ENCODE peak calls at places on chromosomes 5 and 9, in four cellular contexts. M is HL-60, X is Panc1, D is AG04449. R is an unnamed sample.

GRCh38 chr5:176161431-176161830 is 76.8 kb upstream of the SIMC1 start:
- DNase-seq in X (no peak), D (no peak), M (no peak), R (no peak)

GRCh38 chr5:57277085-57277484 is 103.2 kb downstream of the GPBP1 start:
- DNase-seq in X (no peak), D (no peak), M (no peak), R (no peak)

GRCh38 chr9:36426945-36427344 is 26.9 kb upstream of the RNF38 start:
- DNase-seq in X (no peak), D (no peak), M (no peak), R (no peak)

GRCh38 chr9:136593581-136593980 is 47.7 kb upstream of the NOTCH1 start:
- DNase-seq in D (no peak), M (no peak), X (no peak), R (no peak)

GRCh38 chr5:30650311-30650710 is 543.2 kb upstream of the CDH6 start:
- DNase-seq in D (no peak), X (no peak), M (no peak), R (no peak)

GRCh38 chr9:2234371-2234893 is 219.3 kb downstream of the SMARCA2 start:
- DNase-seq in M (no peak), X (no peak), D (no peak), R (no peak)

GRCh38 chr9:2181794-2182193 is 166.6 kb downstream of the SMARCA2 start:
- DNase-seq in X (no peak), M (no peak), D (no peak), R (no peak)

GRCh38 chr5:54883374-54884194 is 101.8 kb downstream of the ESM1 start:
- DNase-seq in D (no peak), X (no peak), M (no peak), R (no peak)

GRCh38 chr5:104096451-104096850 is 533.9 kb upstream of the NUDT12 start:
- DNase-seq in M (no peak), D (no peak), X (no peak), R (no peak)

GRCh38 chr9:72526901-72527800 is 5.7 kb downstream of the TMC1 start:
- DNase-seq in M (peak), D (peak), X (no peak), R (no peak)

GRCh38 chr9:136015656-136016055 is 54.5 kb upstream of the UBAC1 start:
- DNase-seq in D (no peak), X (no peak), M (no peak), R (no peak)

GRCh38 chr9:88852794-88853193 is 138.5 kb upstream of the S1PR3 start:
- DNase-seq in X (no peak), M (no peak), D (peak), R (no peak)

GRCh38 chr5:130135506-130135905 is 231.2 kb downstream of the CHSY3 start:
- DNase-seq in X (no peak), D (no peak), M (no peak), R (no peak)

GRCh38 chr5:78597068-78597857 is 51.3 kb downstream of the LHFPL2 start:
- DNase-seq in X (no peak), D (no peak), M (no peak), R (no peak)

GRCh38 chr5:54517512-54518145 is at the start of gene SNX18:
- DNase-seq in M (peak), D (peak), X (peak), R (peak)

GRCh38 chr5:172624996-172625939 is 15.8 kb upstream of the NEURL1B start:
- DNase-seq in X (no peak), D (no peak), M (no peak), R (no peak)

GRCh38 chr5:142900926-142901325 is 130.7 kb downstream of the ARHGAP26 start:
- DNase-seq in M (no peak), X (no peak), D (peak), R (no peak)

GRCh38 chr5:157280927-157281326 is 15.0 kb downstream of the CYFIP2 start:
- DNase-seq in M (no peak), X (no peak), D (peak), R (no peak)

GRCh38 chr5:35159370-35159742 is 70.9 kb downstream of the PRLR start:
- DNase-seq in D (no peak), X (no peak), M (no peak), R (no peak)

GRCh38 chr9:74373348-74373747 is 123.8 kb upstream of the RORB start:
- DNase-seq in M (no peak), X (no peak), D (no peak), R (no peak)

GRCh38 chr9:132531187-132531586 is 51.2 kb upstream of the BARHL1 start:
- DNase-seq in M (no peak), D (no peak), X (no peak), R (no peak)

GRCh38 chr5:93355691-93356090 is 225.3 kb downstream of the NR2F1-AS1 start:
- DNase-seq in D (no peak), X (no peak), M (no peak), R (no peak)

GRCh38 chr5:56825222-56825824 is 10.0 kb downstream of the MAP3K1 start:
- DNase-seq in D (no peak), X (no peak), M (no peak), R (no peak)

GRCh38 chr5:173869316-173869715 is 18.8 kb upstream of the CPEB4 start:
- DNase-seq in D (no peak), M (no peak), X (no peak), R (no peak)

GRCh38 chr5:131810510-131811249 is 13.9 kb upstream of the FNIP1 start:
- DNase-seq in X (no peak), D (no peak), M (no peak), R (no peak)

GRCh38 chr5:59579101-59579885 is 314.2 kb downstream of the PDE4D start:
- DNase-seq in D (no peak), X (no peak), M (no peak), R (peak)

GRCh38 chr9:68668127-68668526 is 36.9 kb upstream of the PIP5K1B start:
- DNase-seq in M (no peak), X (no peak), D (no peak), R (no peak)

GRCh38 chr9:119216891-119217290 is 152.3 kb downstream of the BRINP1 start:
- DNase-seq in D (no peak), X (no peak), M (no peak), R (no peak)

GRCh38 chr9:89436963-89437625 is 60.8 kb downstream of the SEMA4D start:
- DNase-seq in D (no peak), M (peak), X (no peak), R (peak)

GRCh38 chr9:130996672-130997394 is 12.1 kb upstream of the LAMC3 start:
- DNase-seq in D (no peak), M (no peak), X (no peak), R (no peak)

GRCh38 chr9:130999265-130999623 is 9.7 kb upstream of the LAMC3 start:
- DNase-seq in X (no peak), D (no peak), M (no peak), R (no peak)

GRCh38 chr9:130997925-130998595 is 10.9 kb upstream of the LAMC3 start:
- DNase-seq in M (peak), D (no peak), X (no peak), R (peak)

GRCh38 chr9:130997395-130997684 is 11.6 kb upstream of the LAMC3 start:
- DNase-seq in X (no peak), D (no peak), M (no peak), R (no peak)

DNA sequence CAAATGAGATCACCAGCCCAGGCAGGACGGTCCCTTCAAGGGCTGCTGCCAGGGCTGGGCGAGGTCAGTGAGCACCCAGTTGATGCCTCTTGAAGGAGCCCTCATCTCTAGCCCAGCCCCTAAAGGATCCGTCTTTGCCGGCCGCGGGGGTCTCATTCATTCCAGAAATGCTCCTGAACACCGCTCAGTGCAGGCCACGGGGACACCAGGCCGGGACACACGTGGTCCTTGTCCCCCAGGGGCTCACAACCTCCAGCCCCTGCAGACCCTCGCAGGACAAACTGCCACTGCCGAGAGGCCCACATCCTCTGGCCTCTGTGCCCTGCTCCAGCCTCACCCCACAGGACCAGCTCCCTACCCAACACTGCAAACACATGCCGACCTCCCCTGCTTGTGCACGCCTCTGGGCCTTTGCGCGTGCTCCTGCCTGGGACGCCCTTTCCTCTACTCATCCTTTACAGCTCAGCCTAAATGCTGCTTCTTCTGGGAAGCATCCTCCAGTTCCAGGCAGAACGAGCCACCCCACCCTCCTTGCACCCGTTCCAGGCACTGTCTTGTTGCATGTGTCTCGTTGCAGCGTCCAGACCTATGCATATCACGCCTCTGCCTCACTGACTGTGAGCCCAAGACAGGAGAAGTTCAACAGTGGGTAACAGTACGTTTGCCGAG is 10.2 kb upstream of the LAMC3 start:
- DNase-seq in X (no peak), M (no peak), D (no peak), R (no peak)
- TF ChIP-seq CTCF in X (peak), M (no peak), D (no peak), R (no peak)

GRCh38 chr5:123098767-123099513 is 9.9 kb downstream of the PRDM6 start:
- DNase-seq in D (no peak), M (no peak), X (no peak), R (no peak)
- H3K4me3 ChIP-seq in D (no peak), M (no peak), X (peak), R (no peak)

GRCh38 chr9:124309665-124310064 is 51.9 kb downstream of the NEK6 start:
- DNase-seq in X (peak), M (no peak), D (peak), R (no peak)

GRCh38 chr9:124313940-124314339 is 56.2 kb downstream of the NEK6 start:
- DNase-seq in M (no peak), X (no peak), D (no peak), R (no peak)

GRCh38 chr9:124315856-124316255 is 58.1 kb downstream of the NEK6 start:
- DNase-seq in X (no peak), M (no peak), D (no peak), R (no peak)

GRCh38 chr9:124311283-124311682 is 53.5 kb downstream of the NEK6 start:
- DNase-seq in X (no peak), D (no peak), M (no peak), R (no peak)

GRCh38 chr9:124312290-124313265 is 54.8 kb downstream of the NEK6 start:
- DNase-seq in D (no peak), X (no peak), M (no peak), R (no peak)
- TF ChIP-seq CTCF in D (no peak), X (no peak), M (no peak), R (no peak)

GRCh38 chr9:129335456-129336129 is 157.5 kb upstream of the IER5L start:
- DNase-seq in X (no peak), M (no peak), D (no peak), R (no peak)

GRCh38 chr9:129337287-129338140 is 159.5 kb upstream of the IER5L start:
- DNase-seq in X (no peak), D (no peak), M (no peak), R (no peak)

GRCh38 chr9:129334744-129335080 is 156.7 kb upstream of the IER5L start:
- DNase-seq in X (no peak), M (no peak), D (no peak), R (no peak)

GRCh38 chr9:129336601-129337286 is 158.7 kb upstream of the IER5L start:
- DNase-seq in D (peak), M (no peak), X (no peak), R (no peak)

GRCh38 chr9:129336130-129336528 is 158.1 kb upstream of the IER5L start:
- DNase-seq in D (no peak), X (no peak), M (no peak), R (no peak)
- H3K4me3 ChIP-seq in D (no peak), X (peak), M (no peak), R (no peak)

GRCh38 chr9:130432362-130432761 is 12.4 kb upstream of the ASS1 start:
- DNase-seq in D (no peak), X (no peak), M (no peak), R (no peak)
- TF ChIP-seq CTCF in D (no peak), X (no peak), M (no peak), R (peak)